ENCODE peak calls at places on chromosomes 6 and 20, in six cellular contexts. Q, R, T, L, Z and B are unnamed samples.

GRCh38 chr6:7532232-7532631 is 9.2 kb upstream of the DSP start:
- DNase-seq in L (no peak), T (peak), R (no peak), Q (no peak), Z (no peak), B (no peak)

GRCh38 chr6:118934461-118935330 is at the start of gene MCM9:
- DNase-seq in T (peak), Z (peak), Q (peak), R (peak), L (peak), B (peak)

GRCh38 chr20:49786226-49786625 is 26.4 kb upstream of the SLC9A8 start:
- DNase-seq in T (no peak), L (no peak), Q (no peak), Z (peak), R (no peak), B (no peak)

GRCh38 chr6:136887899-136888298 is 34.2 kb upstream of the SLC35D3 start:
- DNase-seq in Q (no peak), L (no peak), R (no peak), Z (no peak), T (no peak), B (no peak)

GRCh38 chr6:408599-409102 is 17.1 kb downstream of the IRF4 start:
- DNase-seq in T (peak), Z (no peak), L (peak), R (peak), Q (no peak), B (peak)

GRCh38 chr6:56079761-56080540 is 167.4 kb downstream of the COL21A1 start:
- DNase-seq in T (no peak), R (no peak), Z (no peak), Q (no peak), L (no peak), B (no peak)

GRCh38 chr6:43916924-43917877 is 147.2 kb downstream of the VEGFA start:
- DNase-seq in R (no peak), Z (no peak), T (no peak), L (no peak), Q (no peak), B (no peak)

GRCh38 chr20:64033981-64034493 is 1.9 kb upstream of the C20orf204 start:
- DNase-seq in R (no peak), Q (no peak), Z (no peak), L (no peak), T (no peak), B (no peak)

GRCh38 chr6:142682985-142683384 is 262.0 kb downstream of the HIVEP2 start:
- DNase-seq in Q (no peak), R (no peak), T (no peak), L (no peak), Z (no peak), B (no peak)

GRCh38 chr6:40918035-40918651 is 120.9 kb downstream of the UNC5CL start:
- DNase-seq in L (no peak), Q (peak), Z (no peak), T (peak), R (no peak), B (no peak)

GRCh38 chr6:112269165-112269564 is 14.8 kb upstream of the LAMA4 start:
- DNase-seq in Q (no peak), L (no peak), T (peak), R (no peak), Z (no peak), B (peak)

GRCh38 chr6:18720075-18720474 is 332.9 kb downstream of the RNF144B start:
- DNase-seq in L (no peak), R (no peak), Q (no peak), Z (no peak), T (no peak), B (no peak)

GRCh38 chr6:10613693-10614092 is 80.7 kb downstream of the C6orf52 start:
- DNase-seq in L (no peak), R (no peak), Q (no peak), Z (no peak), T (no peak), B (no peak)

GRCh38 chr20:32964575-32964974 is 39.7 kb downstream of the SUN5 start:
- DNase-seq in T (no peak), Q (no peak), L (no peak), Z (no peak), R (no peak), B (no peak)

GRCh38 chr6:169830876-169831275 is 79.5 kb downstream of the ERMARD start:
- DNase-seq in Q (no peak), R (no peak), T (peak), Z (no peak), L (no peak), B (no peak)

GRCh38 chr20:1267161-1267560 is 1.1 kb downstream of the SNPH start:
- DNase-seq in T (peak), R (no peak), Z (no peak), Q (no peak), L (no peak), B (no peak)

GRCh38 chr20:41981746-41982145 is 363.6 kb upstream of the CHD6 start:
- DNase-seq in Q (no peak), L (no peak), T (no peak), Z (no peak), R (no peak), B (no peak)

GRCh38 chr6:69957990-69958559 is 91.7 kb downstream of the COL19A1 start:
- DNase-seq in T (no peak), Z (no peak), R (no peak), Q (no peak), L (no peak), B (no peak)

GRCh38 chr6:157760589-157761330 is 62.3 kb upstream of the SNX9 start:
- DNase-seq in T (no peak), Q (no peak), R (no peak), L (no peak), Z (no peak), B (peak)

GRCh38 chr6:121925024-121925423 is 474.4 kb upstream of the HSF2 start:
- DNase-seq in L (no peak), Q (no peak), R (no peak), Z (no peak), T (no peak), B (no peak)

GRCh38 chr6:1535295-1535694 is 74.4 kb upstream of the FOXC1 start:
- DNase-seq in T (no peak), Z (no peak), R (no peak), Q (no peak), L (no peak), B (no peak)

GRCh38 chr6:71459162-71459561 is 170.6 kb downstream of the OGFRL1 start:
- DNase-seq in Z (no peak), R (no peak), T (no peak), Q (no peak), L (no peak), B (no peak)

GRCh38 chr20:57767456-57767855 is 57.6 kb upstream of the PMEPA1 start:
- DNase-seq in L (no peak), T (no peak), Z (no peak), Q (no peak), R (no peak), B (peak)

GRCh38 chr6:44304282-44305199 is 8.6 kb downstream of the AARS2 start:
- DNase-seq in Z (no peak), R (peak), T (peak), Q (no peak), L (peak), B (peak)

GRCh38 chr6:116877743-116878142 is 701 bp downstream of the RFX6 start:
- DNase-seq in R (no peak), L (peak), T (peak), Q (no peak), Z (no peak), B (no peak)

GRCh38 chr20:49319204-49319809 is 41.5 kb upstream of the ZNFX1 start:
- DNase-seq in R (no peak), Z (no peak), L (no peak), Q (no peak), T (peak), B (no peak)

GRCh38 chr20:50728981-50729874 is 2.2 kb upstream of the PARD6B start:
- DNase-seq in R (peak), L (no peak), Q (no peak), Z (no peak), T (no peak), B (no peak)

DNA sequence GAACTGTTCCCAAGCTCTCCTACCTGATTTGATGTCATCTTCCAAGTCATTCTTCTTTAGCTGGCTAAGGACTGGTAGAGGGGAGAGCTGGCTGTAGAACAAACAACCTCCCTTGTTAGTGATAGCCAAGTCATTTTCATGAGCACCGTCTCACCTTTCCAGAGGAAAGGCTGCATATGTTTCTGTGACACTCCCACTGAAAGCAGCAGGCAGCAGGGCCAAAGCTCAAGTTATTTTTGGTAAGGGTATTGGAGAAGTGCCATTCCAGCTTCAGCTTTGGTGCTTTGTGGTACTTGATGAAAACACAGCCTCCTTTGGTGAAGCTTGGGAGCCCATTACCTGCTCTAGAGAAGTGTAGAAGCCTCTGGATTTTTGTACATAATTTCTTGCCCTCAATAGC is 5.4 kb upstream of the DOK5 start:
- DNase-seq in T (no peak), L (no peak), Q (no peak), R (no peak), Z (no peak), B (no peak)
- H3K27ac ChIP-seq in T (no peak), L (no peak), Q (no peak), R (no peak), Z (no peak), B (no peak)

DNA sequence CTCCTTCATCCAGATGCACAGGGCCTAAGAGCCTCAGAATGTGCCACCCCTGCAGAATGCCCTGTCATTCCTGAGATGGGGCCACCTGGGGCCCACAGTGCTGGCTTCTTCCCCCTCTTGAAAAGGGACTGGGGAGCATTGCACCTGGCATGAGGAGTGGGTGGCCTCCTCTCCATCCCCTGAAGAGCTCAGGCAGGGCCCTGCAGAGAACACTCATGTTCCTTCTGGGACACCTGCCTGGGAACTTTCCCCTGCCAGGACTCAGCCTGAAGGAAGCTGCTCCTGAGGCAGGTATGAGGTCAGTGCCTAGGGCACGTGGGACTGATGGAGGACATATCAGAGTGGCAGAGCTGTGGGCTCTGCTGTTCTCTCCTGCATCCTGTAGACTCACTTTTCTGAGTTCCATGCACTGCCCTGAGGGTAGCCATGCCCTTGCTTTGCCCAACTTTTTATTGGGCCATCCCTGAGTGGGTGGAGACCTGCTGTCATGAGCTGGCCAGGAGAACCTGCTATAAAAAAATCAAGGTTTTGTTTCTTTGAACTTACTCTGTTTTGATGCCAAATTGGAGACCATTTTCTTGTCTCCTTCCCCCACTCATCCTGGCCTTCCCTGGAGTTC is 19.5 kb downstream of the CCDC167 start:
- DNase-seq in Z (no peak), L (no peak), T (no peak), Q (no peak), R (no peak), B (no peak)
- H3K4me2 ChIP-seq in Z (no peak), L (no peak), T (peak), Q (peak), R (no peak), B (no peak)

GRCh38 chr6:124964084-124964763 is 2.0 kb downstream of the RNF217 start:
- DNase-seq in L (no peak), T (no peak), Q (no peak), R (no peak), Z (no peak), B (peak)
- TF ChIP-seq POLR2AphosphoS5 in L (no peak), T (no peak), Q (no peak), R (no peak), Z (no peak), B (no peak)

GRCh38 chr6:156599977-156600647 is 177.1 kb upstream of the ARID1B start:
- DNase-seq in R (no peak), L (no peak), Q (no peak), Z (no peak), T (no peak), B (no peak)

GRCh38 chr6:156598316-156598715 is 178.9 kb upstream of the ARID1B start:
- DNase-seq in Q (no peak), R (no peak), L (no peak), T (no peak), Z (no peak), B (no peak)

GRCh38 chr6:156601156-156601820 is 175.9 kb upstream of the ARID1B start:
- DNase-seq in Q (no peak), T (no peak), Z (no peak), R (no peak), L (no peak), B (no peak)

GRCh38 chr6:156600678-156601077 is 176.5 kb upstream of the ARID1B start:
- DNase-seq in R (no peak), Q (no peak), L (no peak), T (no peak), Z (no peak), B (no peak)

DNA sequence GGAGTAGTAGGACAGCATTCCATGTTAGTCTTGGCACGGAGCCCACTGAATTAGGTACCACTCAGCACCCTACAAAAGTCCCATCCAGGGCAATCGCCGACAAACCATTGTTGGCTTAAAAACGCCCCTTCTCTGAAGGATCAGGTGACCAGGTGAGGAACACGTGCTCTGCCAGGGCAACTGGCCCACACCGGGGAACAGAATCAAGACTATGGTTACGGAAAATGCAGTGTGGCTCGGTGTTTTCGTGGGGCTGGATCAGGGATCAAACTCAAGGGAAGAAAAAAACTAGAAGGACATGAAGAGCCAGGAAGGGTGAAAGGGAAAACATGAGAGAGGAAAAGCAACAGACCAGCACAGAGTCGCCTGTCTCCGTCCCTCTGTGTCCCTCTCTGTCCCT is 177.8 kb upstream of the ARID1B start:
- DNase-seq in R (no peak), L (no peak), Z (no peak), T (no peak), Q (no peak), B (no peak)
- H3K27ac ChIP-seq in R (no peak), L (no peak), Z (no peak), T (no peak), Q (no peak), B (no peak)

DNA sequence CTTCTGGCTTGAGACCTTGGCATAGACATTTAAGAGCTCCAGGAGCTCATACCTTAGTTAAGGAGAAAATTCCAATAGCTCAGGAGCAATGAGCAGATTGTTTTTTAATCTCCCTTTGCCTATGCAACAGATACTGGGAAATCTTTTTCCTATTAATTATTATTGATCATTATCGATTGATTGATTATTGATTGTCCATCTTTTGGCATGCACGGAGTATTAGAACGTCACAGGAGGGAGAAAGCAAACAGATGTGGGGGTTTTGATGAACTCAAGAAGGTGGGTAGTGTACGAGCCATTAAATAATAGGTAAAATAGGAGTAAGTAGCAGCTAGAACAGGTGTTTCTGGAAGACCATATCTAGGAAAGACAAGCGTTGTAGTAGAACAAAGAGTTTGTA is 205.0 kb downstream of the DOK5 start:
- DNase-seq in Z (no peak), Q (no peak), R (no peak), L (no peak), T (no peak), B (no peak)
- H3K4me2 ChIP-seq in Z (no peak), Q (peak), R (no peak), L (no peak), T (no peak), B (no peak)

GRCh38 chr6:57221191-57221935 is 744 bp downstream of the RAB23 start:
- DNase-seq in Q (peak), L (peak), T (peak), R (peak), Z (no peak), B (peak)

GRCh38 chr6:57215260-57215659 is 6.8 kb downstream of the RAB23 start:
- DNase-seq in Q (no peak), L (no peak), Z (no peak), T (no peak), R (no peak), B (no peak)

GRCh38 chr6:57220083-57220703 is 1.9 kb downstream of the RAB23 start:
- DNase-seq in Z (no peak), R (no peak), T (no peak), Q (no peak), L (no peak), B (no peak)

GRCh38 chr6:57217270-57217669 is 4.8 kb downstream of the RAB23 start:
- DNase-seq in R (no peak), Z (no peak), T (no peak), Q (no peak), L (no peak), B (no peak)

DNA sequence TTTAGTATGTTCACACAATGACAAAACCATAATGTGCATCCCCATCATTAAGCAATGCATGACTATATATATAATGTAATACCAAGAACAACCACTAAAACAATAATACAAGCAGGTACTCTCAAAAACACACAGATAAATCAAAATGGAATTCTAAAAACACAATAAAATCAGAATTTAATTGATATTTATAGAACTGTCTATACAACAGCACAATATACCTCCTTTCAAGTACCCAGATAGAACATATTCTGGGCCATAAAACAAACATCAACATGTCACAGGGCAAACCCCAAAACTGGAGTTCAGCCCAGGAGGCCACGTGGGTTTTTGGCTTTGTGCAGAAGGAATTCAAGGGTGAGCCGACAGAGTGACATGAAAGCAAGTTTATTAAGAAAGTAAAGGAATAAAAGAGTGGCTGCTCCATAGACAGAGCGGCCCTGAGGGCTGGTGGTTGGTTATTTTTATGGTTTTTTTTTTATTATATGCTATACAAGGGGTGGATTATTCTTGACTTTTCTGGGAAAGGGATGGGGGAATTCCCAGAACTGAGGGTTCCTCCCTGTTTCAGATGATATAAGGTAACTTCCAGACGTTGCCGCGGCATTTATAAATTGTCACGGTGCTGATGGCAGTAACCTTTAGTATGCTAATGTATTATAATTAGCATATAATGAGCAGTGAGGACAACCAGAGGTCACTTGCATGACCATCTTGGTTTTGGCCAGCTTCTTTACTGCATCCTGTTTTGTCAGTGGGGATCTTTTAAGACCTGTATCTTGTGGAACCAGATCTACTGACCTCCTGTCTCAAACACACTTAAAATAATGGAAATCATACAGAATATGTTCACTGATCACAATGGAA is 5.6 kb downstream of the RAB23 start:
- DNase-seq in Q (no peak), Z (no peak), R (no peak), T (no peak), L (no peak), B (no peak)
- TF ChIP-seq POLR2AphosphoS5 in Q (no peak), Z (no peak), R (no peak), T (no peak), L (no peak), B (no peak)

GRCh38 chr6:158870418-158870957 is 51.3 kb upstream of the EZR start:
- DNase-seq in Z (no peak), L (no peak), R (no peak), T (no peak), Q (no peak), B (no peak)
- H3K27ac ChIP-seq in Z (peak), L (no peak), R (peak), T (peak), Q (peak), B (no peak)